ENCODE peak calls at places on chromosomes 5 and 9, in eight cellular contexts. T is NCI-H2171 treated with DMSO at 0.1 percent for 48 hours; C is substantia nigra; B is activated naive CD4-positive, alpha-beta T cell treated with anti-CD3 and anti-CD28 coated beads, Interleukin-2, amount 50 U/mL, for 16 hours; H is stimulated activated CD4-positive, alpha-beta T cell treated with anti-CD3 and anti-CD28 coated beads, Interleukin-1b, Interleukin-23, amount 100 ng/mL, for 1 hour; M is HTR-8/SVneo; W is NCI-H748 treated with DMSO at 0.1 percent for 48 hours; N is AG08396. L is an unnamed sample.

GRCh38 chr9:125674981-125675973 is 31.7 kb downstream of the MAPKAP1 start:
- DNase-seq in T (no peak), C (no peak), B (no peak), H (no peak), M (peak; percentile 75), W (no peak), N (peak; percentile 60), L (no peak)

GRCh38 chr5:14439087-14439841 is 142.3 kb upstream of the OTULINL start:
- DNase-seq in T (peak; percentile 69), C (no peak), B (no peak), H (no peak), M (no peak), W (no peak), N (no peak), L (no peak)

GRCh38 chr9:104958756-104959155 is 30.8 kb upstream of the ABCA1 start:
- DNase-seq in T (no peak), C (no peak), B (no peak), H (no peak), M (no peak), W (no peak), N (no peak), L (no peak)

GRCh38 chr5:79495311-79495710 is 18.6 kb downstream of the HOMER1 start:
- DNase-seq in T (no peak), C (no peak), B (no peak), H (no peak), M (no peak), W (peak; percentile 89), N (no peak), L (no peak)

GRCh38 chr5:107523019-107523680 is 147.6 kb downstream of the EFNA5 start:
- DNase-seq in T (no peak), C (no peak), B (no peak), H (no peak), M (no peak), W (no peak), N (no peak), L (no peak)

GRCh38 chr5:151628112-151628823 is 37.1 kb upstream of the FAT2 start:
- DNase-seq in T (no peak), C (no peak), B (no peak), H (no peak), M (no peak), W (no peak), N (no peak), L (no peak)

GRCh38 chr5:10049825-10050455 is 199.7 kb downstream of the ATPSCKMT start:
- DNase-seq in T (no peak), C (no peak), B (no peak), H (no peak), M (no peak), W (no peak), N (no peak), L (no peak)

GRCh38 chr5:58490397-58491072 is 700 bp upstream of the GAPT start:
- DNase-seq in T (no peak), C (no peak), B (no peak), H (no peak), M (no peak), W (no peak), N (no peak), L (no peak)

GRCh38 chr5:143133721-143134120 is 269.8 kb downstream of the NR3C1 start:
- DNase-seq in T (peak; percentile 38), C (no peak), B (no peak), H (no peak), M (no peak), W (no peak), N (no peak), L (no peak)

GRCh38 chr9:127555830-127556820 is 56.0 kb upstream of the STXBP1 start:
- DNase-seq in T (no peak), C (no peak), B (peak; percentile 27), H (no peak), M (peak; percentile 92), W (no peak), N (peak; percentile 91), L (peak; percentile 85)

L was measured in activated effector memory CD4-positive, alpha-beta T cell treated with anti-CD3 and anti-CD28 coated beads, Interleukin-2, amount 50 U/mL, for 16 hours.